ENCODE peak calls at places on chromosomes 5 and 9, in seven cellular contexts. H is mucosa of gallbladder; X is fibroblast of the aortic adventitia; G is body of pancreas; Y is HS-27A; S is activated effector memory CD4-positive, alpha-beta T cell treated with anti-CD3 and anti-CD28 coated beads, Interleukin-2, amount 50 U/mL, for 16 hours; J is right atrium auricular region. M is an unnamed sample.

GRCh38 chr5:67494186-67494842 is 297.7 kb upstream of the CD180 start:
- DNase-seq in Y (no peak), S (no peak), X (peak), G (no peak), J (no peak), H (no peak), M (no peak)

GRCh38 chr9:131097948-131098278 is 1.6 kb downstream of the AIF1L start:
- DNase-seq in S (no peak), J (no peak), H (no peak), Y (no peak), X (no peak), G (no peak), M (no peak)

GRCh38 chr5:159331099-159331973 is 1.0 kb upstream of the IL12B start:
- DNase-seq in S (peak), H (peak), Y (no peak), G (peak), J (peak), X (peak), M (peak)

GRCh38 chr5:95800553-95800952 is 22.0 kb downstream of the GLRX start:
- DNase-seq in J (no peak), G (no peak), Y (no peak), H (no peak), X (no peak), S (no peak), M (no peak)

GRCh38 chr9:36017278-36017677 is 19.4 kb upstream of the RECK start:
- DNase-seq in G (no peak), Y (no peak), S (no peak), X (peak), H (no peak), J (no peak), M (no peak)

GRCh38 chr5:158387499-158387898 is 528.6 kb upstream of the CLINT1 start:
- DNase-seq in H (peak), Y (no peak), S (no peak), G (no peak), J (no peak), X (no peak), M (no peak)

GRCh38 chr5:82605441-82605973 is 327.4 kb upstream of the RPS23 start:
- DNase-seq in G (no peak), J (no peak), H (no peak), X (no peak), Y (no peak), S (no peak), M (no peak)

GRCh38 chr9:127123239-127123935 is 952 bp upstream of the ANGPTL2 start:
- DNase-seq in X (peak), H (peak), J (no peak), Y (no peak), S (peak), G (peak), M (peak)

GRCh38 chr5:2906302-2907090 is 155.0 kb upstream of the IRX2 start:
- DNase-seq in J (peak), S (no peak), Y (no peak), G (no peak), X (no peak), H (no peak), M (no peak)

GRCh38 chr9:13665418-13666066 is 386.1 kb upstream of the MPDZ start:
- DNase-seq in H (no peak), J (no peak), Y (no peak), S (no peak), G (no peak), X (peak), M (no peak)

GRCh38 chr5:77971965-77972544 is 195.9 kb upstream of the TBCA start:
- DNase-seq in J (no peak), H (no peak), G (no peak), X (no peak), Y (no peak), S (no peak), M (no peak)

GRCh38 chr5:147036691-147037245 is 158.2 kb upstream of the PPP2R2B start:
- DNase-seq in G (no peak), X (no peak), H (no peak), J (no peak), Y (no peak), S (no peak), M (no peak)

GRCh38 chr9:33170464-33171156 is 3.5 kb upstream of the B4GALT1 start:
- DNase-seq in G (peak), S (peak), Y (no peak), J (peak), H (peak), X (no peak), M (peak)

GRCh38 chr5:64019746-64020145 is 57.5 kb upstream of the HTR1A start:
- DNase-seq in G (no peak), S (no peak), Y (no peak), J (no peak), H (no peak), X (no peak), M (no peak)

GRCh38 chr5:7991125-7991821 is 122.3 kb downstream of the MTRR start:
- DNase-seq in G (no peak), X (no peak), H (no peak), S (no peak), Y (no peak), J (no peak), M (no peak)

GRCh38 chr9:113808391-113809191 is 67.5 kb upstream of the ZNF618 start:
- DNase-seq in Y (peak), X (peak), H (peak), J (peak), S (no peak), G (no peak), M (no peak)

GRCh38 chr5:31937703-31938102 is 236.4 kb downstream of the GOLPH3 start:
- DNase-seq in G (no peak), Y (no peak), X (no peak), S (no peak), J (no peak), H (no peak), M (no peak)

GRCh38 chr5:132425009-132425937 is 55.8 kb downstream of the SLC22A5 start:
- DNase-seq in J (peak), G (no peak), Y (no peak), X (peak), S (peak), H (no peak), M (no peak)

GRCh38 chr9:2411459-2412215 is 209.9 kb upstream of the VLDLR start:
- DNase-seq in Y (peak), X (peak), H (no peak), S (no peak), J (no peak), G (no peak), M (no peak)

GRCh38 chr5:77847814-77848290 is 71.7 kb upstream of the TBCA start:
- DNase-seq in G (no peak), X (no peak), H (no peak), S (no peak), Y (no peak), J (no peak), M (no peak)

GRCh38 chr5:123422433-123423277 is 548 bp downstream of the CEP120 start:
- DNase-seq in G (no peak), J (no peak), H (no peak), Y (no peak), S (no peak), X (peak), M (peak)

GRCh38 chr5:40634154-40634553 is 45.6 kb upstream of the PTGER4 start:
- DNase-seq in Y (no peak), S (no peak), X (no peak), J (no peak), H (no peak), G (no peak), M (no peak)